ENCODE peak calls at places on chromosome 20, in nine cellular contexts. I is T1000; E is activated CD4-positive, alpha-beta T cell treated with anti-CD3 and anti-CD28 coated beads for 24 hours; K is NCI-H2029 treated with DMSO at 0.1 percent for 48 hours; T is omental fat pad; H is MM.1S; Z is GM12865; G is anterior cingulate cortex; O is T-cell. S is an unnamed sample.

GRCh38 chr20:8254911-8255582 is 123.0 kb downstream of the PLCB1 start:
- DNase-seq in I (no peak), E (no peak), K (no peak), T (no peak), H (no peak), Z (no peak), G (no peak), O (no peak), S (no peak)

GRCh38 chr20:17797163-17797562 is 97.4 kb downstream of the BANF2 start:
- DNase-seq in I (no peak), E (no peak), K (no peak), T (no peak), H (no peak), Z (peak; percentile 34), G (no peak), O (no peak), S (no peak)

GRCh38 chr20:26205350-26205749 is 508.7 kb upstream of the ZNF337 start:
- DNase-seq in I (no peak), E (no peak), K (no peak), T (no peak), H (no peak), Z (no peak), G (no peak), O (no peak), S (no peak)

GRCh38 chr20:51494241-51495110 is 48.0 kb downstream of the NFATC2 start:
- DNase-seq in I (no peak), E (no peak), K (no peak), T (no peak), H (no peak), Z (no peak), G (no peak), O (peak; percentile 54), S (no peak)

GRCh38 chr20:25551413-25552210 is 33.7 kb downstream of the NINL start:
- DNase-seq in I (no peak), E (no peak), K (no peak), T (no peak), H (no peak), Z (no peak), G (no peak), O (no peak), S (no peak)

GRCh38 chr20:37925265-37926165 is 22.6 kb downstream of the VSTM2L start:
- DNase-seq in I (no peak), E (no peak), K (no peak), T (no peak), H (no peak), Z (no peak), G (no peak), O (no peak), S (no peak)

GRCh38 chr20:64210661-64211369 is 44.7 kb upstream of the PCMTD2 start:
- DNase-seq in I (no peak), E (no peak), K (no peak), T (no peak), H (no peak), Z (no peak), G (no peak), O (no peak), S (no peak)

GRCh38 chr20:21134883-21135493 is 9.1 kb downstream of the KIZ start:
- DNase-seq in I (no peak), E (no peak), K (no peak), T (no peak), H (no peak), Z (no peak), G (no peak), O (no peak), S (no peak)

GRCh38 chr20:3890410-3890751 is 1.2 kb downstream of the PANK2 start:
- DNase-seq in I (no peak), E (no peak), K (no peak), T (no peak), H (no peak), Z (peak; percentile 39), G (no peak), O (no peak), S (no peak)

GRCh38 chr20:54219751-54220426 is 12.0 kb downstream of the PFDN4 start:
- DNase-seq in I (no peak), E (no peak), K (no peak), T (no peak), H (peak; percentile 16), Z (no peak), G (no peak), O (no peak), S (no peak)

GRCh38 chr20:52054123-52054522 is 137.5 kb downstream of the ZFP64 start:
- DNase-seq in I (no peak), E (no peak), K (no peak), T (no peak), H (no peak), Z (peak; percentile 5), G (no peak), O (peak; percentile 9), S (no peak)

S was measured in NCI-H2107.